ENCODE peak calls at places on chromosomes 6 and 20, in four cellular contexts. F, Q, X and O are unnamed samples.

GRCh38 chr20:61127311-61128044 is 124.6 kb upstream of the CDH4 start:
- DNase-seq in F (peak; percentile 92), X (peak; percentile 50), Q (no peak), O (no peak)

GRCh38 chr6:149082320-149082719 is 235.2 kb upstream of the TAB2 start:
- DNase-seq in X (peak; percentile 82), F (peak; percentile 84), Q (peak; percentile 87), O (peak; percentile 71)

GRCh38 chr6:116387374-116387773 is 16.6 kb downstream of the DSE start:
- DNase-seq in Q (no peak), F (peak; percentile 42), X (peak; percentile 98), O (no peak)

GRCh38 chr6:68628156-68628555 is 6.9 kb upstream of the ADGRB3 start:
- DNase-seq in Q (no peak), X (no peak), F (no peak), O (no peak)

GRCh38 chr6:75081920-75082319 is 123.9 kb downstream of the COL12A1 start:
- DNase-seq in Q (no peak), F (peak; percentile 66), X (no peak), O (no peak)

GRCh38 chr20:41048475-41049242 is 20.0 kb downstream of the TOP1 start:
- DNase-seq in F (no peak), X (no peak), Q (no peak), O (no peak)

GRCh38 chr20:6765469-6766058 is 1.9 kb upstream of the BMP2 start:
- DNase-seq in Q (no peak), X (peak; percentile 70), F (peak; percentile 82), O (peak; percentile 34)

GRCh38 chr6:36625161-36625919 is 31.2 kb downstream of the SRSF3 start:
- DNase-seq in X (peak; percentile 27), F (peak; percentile 89), Q (peak; percentile 7), O (no peak)

GRCh38 chr6:31945507-31946369 is at the start of gene CFB:
- DNase-seq in F (peak; percentile 85), Q (peak; percentile 70), X (peak; percentile 91), O (no peak)

GRCh38 chr6:131651782-131652181 is 14.7 kb downstream of the ENPP3 start:
- DNase-seq in X (no peak), Q (no peak), F (no peak), O (peak; percentile 94)

GRCh38 chr20:9981834-9982233 is 53.0 kb upstream of the ANKEF1 start:
- DNase-seq in Q (no peak), X (peak; percentile 15), F (peak; percentile 77), O (peak; percentile 18)

GRCh38 chr6:55777461-55777860 is 97.9 kb downstream of the BMP5 start:
- DNase-seq in X (peak; percentile 41), Q (no peak), F (peak; percentile 28), O (no peak)

GRCh38 chr6:98633886-98634285 is 200.5 kb upstream of the POU3F2 start:
- DNase-seq in X (peak; percentile 55), Q (no peak), F (no peak), O (no peak)

GRCh38 chr20:53842301-53843099 is 227.9 kb downstream of the BCAS1 start:
- DNase-seq in Q (no peak), X (no peak), F (no peak), O (no peak)

GRCh38 chr6:21109421-21110178 is 484.0 kb upstream of the SOX4 start:
- DNase-seq in F (peak; percentile 57), X (peak; percentile 43), Q (no peak), O (no peak)

GRCh38 chr20:428658-429200 is 20.6 kb downstream of the RBCK1 start:
- DNase-seq in Q (no peak), F (no peak), X (no peak), O (no peak)

GRCh38 chr20:21191839-21192238 is 66.0 kb downstream of the KIZ start:
- DNase-seq in Q (no peak), F (no peak), X (no peak), O (no peak)

GRCh38 chr6:141925001-141925400 is 207.7 kb upstream of the GJE1 start:
- DNase-seq in X (no peak), F (peak; percentile 1), Q (no peak), O (no peak)

GRCh38 chr20:33444797-33445560 is 1.4 kb upstream of the SNTA1 start:
- DNase-seq in X (peak; percentile 62), F (peak; percentile 29), Q (no peak), O (no peak)

GRCh38 chr6:136208783-136209182 is 41.3 kb downstream of the MTFR2 start:
- DNase-seq in Q (no peak), F (no peak), X (no peak), O (no peak)

GRCh38 chr6:41655706-41656668 is 17.7 kb downstream of the MDFI start:
- DNase-seq in X (peak; percentile 43), F (peak; percentile 37), Q (peak; percentile 46), O (no peak)

GRCh38 chr6:121756643-121757042 is 321.2 kb downstream of the GJA1 start:
- DNase-seq in Q (no peak), X (no peak), F (no peak), O (no peak)

DNA sequence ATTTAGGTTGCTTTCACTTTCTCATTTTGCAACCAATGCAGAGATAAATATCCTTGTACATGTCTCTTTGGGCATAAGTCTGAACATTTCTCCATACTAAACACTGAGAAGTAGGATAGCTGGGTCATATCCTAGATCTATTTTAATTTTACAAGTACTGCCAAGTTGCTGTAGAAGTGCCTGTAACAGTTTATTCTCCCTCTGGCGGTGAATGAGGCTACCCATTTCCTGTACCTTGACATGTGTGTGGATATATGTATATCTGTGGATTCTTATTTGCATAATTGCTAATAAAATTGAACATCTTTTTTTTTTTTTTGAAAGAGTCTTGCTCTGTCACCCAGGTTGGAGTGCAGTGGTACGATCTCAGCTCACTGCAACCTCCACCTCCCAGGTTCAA is 48.0 kb upstream of the PNRC1 start:
- DNase-seq in F (peak; percentile 57), X (peak; percentile 32), Q (no peak), O (no peak)
- TF ChIP-seq CTCF in F (peak; percentile 34), X (no peak), Q (no peak), O (no peak)

GRCh38 chr6:157613011-157613522 is 210.0 kb upstream of the SNX9 start:
- DNase-seq in F (peak; percentile 97), Q (no peak), X (peak; percentile 92), O (peak; percentile 21)
- H3K4me3 ChIP-seq in F (peak overlapping the region; percentile 30), Q (no peak overlapping the region), X (peak overlapping the region; percentile 31), O (no peak overlapping the region)

DNA sequence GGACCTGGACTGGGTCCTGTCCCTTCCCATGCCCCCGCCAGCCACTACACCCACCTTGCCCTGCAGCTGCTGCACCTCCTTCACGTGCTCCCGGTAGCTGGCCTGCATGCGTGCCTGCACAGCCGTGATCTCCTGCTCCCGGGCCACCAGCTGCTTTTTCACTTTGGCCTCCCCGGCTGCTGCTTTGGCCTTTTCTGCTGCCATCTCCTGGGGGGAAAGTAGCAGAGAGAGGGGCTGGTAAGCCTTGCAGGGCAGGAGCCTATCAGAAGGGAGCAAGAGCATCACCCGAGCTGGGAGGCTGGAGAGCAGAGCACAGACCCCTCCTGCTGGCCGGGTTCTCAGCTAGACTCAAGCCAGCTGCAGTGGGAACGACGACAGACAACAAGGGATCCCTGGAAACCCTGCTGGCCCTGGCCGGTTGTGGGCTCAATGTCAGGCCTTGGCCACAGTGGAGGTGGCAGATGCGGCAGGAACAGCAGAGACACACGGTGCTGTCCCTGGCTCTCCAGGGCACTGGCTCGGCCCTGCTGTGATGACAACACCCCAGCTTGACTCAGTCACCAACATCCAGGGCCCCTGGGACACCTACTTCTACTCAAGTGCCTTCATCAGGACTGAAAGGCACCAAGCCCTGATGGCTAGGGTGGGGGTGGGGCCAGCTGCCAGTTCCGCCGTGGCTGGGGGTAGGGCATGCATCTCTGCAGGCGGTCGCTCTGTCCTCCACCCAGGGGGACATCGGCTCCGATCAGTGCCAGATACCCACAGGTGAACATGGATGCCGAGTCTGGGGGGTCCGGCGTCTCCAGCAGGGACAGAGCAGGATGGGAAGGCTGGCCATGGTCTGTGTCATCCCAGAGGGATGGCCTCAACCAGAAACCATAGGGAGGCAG is 45.3 kb downstream of the RRBP1 start:
- DNase-seq in F (no peak), Q (no peak), X (no peak), O (no peak)
- TF ChIP-seq CTCF in F (peak; percentile 21), Q (no peak), X (no peak), O (no peak)

GRCh38 chr6:106518748-106519147 is 110.5 kb downstream of the RTN4IP1 start:
- DNase-seq in X (no peak), F (no peak), Q (no peak), O (no peak)
- H3K4me3 ChIP-seq in X (no peak overlapping the region), F (no peak overlapping the region), Q (no peak overlapping the region), O (no peak overlapping the region)

DNA sequence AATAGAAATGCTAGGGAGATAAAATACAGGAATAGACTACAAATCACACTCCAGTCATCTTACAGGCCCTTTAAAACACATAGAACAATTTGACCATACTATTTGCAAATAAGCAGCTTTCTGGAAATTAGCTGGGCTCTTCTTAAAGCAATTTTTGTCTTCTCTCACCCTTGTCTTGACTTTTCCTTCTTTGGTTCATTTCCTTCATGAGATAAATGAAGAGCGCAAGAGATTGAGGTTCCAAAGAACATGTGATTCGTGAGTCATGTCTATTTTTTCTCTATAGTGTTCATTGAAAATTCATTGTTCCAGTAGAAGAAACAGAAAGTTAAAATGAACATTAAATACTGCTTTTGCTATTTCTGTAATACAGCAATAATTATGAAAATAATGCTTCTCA is 33.9 kb downstream of the PRDM1 start:
- DNase-seq in X (no peak), Q (no peak), F (no peak), O (no peak)
- TF ChIP-seq CTCF in X (no peak), Q (no peak), F (no peak), O (no peak)